ENCODE peak calls at places on chromosomes 13 and 19, in five cellular contexts. J is stomach, F is K562, I is MM.1S, K is thoracic aorta. C is an unnamed sample. For H3K36me3, the result is how much of the 10 kb centered on the place peaks cover.

GRCh38 chr19:31258211-31259052 is 90.8 kb downstream of the TSHZ3 start:
- DNase-seq in J (peak), F (no peak), I (no peak), K (no peak), C (no peak)

GRCh38 chr13:45482571-45483173 is 17.9 kb downstream of the COG3 start:
- DNase-seq in J (no peak), F (no peak), I (no peak), K (no peak), C (no peak)

GRCh38 chr13:49926019-49926418 is 10.1 kb downstream of the SPRYD7 start:
- DNase-seq in J (no peak), F (no peak), I (no peak), K (no peak), C (no peak)

GRCh38 chr13:65631078-65631477 is 1599.1 kb downstream of the PCDH9 start:
- DNase-seq in J (no peak), F (no peak), I (no peak), K (no peak), C (no peak)

GRCh38 chr19:5073153-5073844 is 104.4 kb downstream of the KDM4B start:
- DNase-seq in J (no peak), F (no peak), I (no peak), K (no peak), C (no peak)

GRCh38 chr13:46896346-46897138 is at the start of gene HTR2A:
- DNase-seq in J (peak), F (no peak), I (no peak), K (no peak), C (no peak)

GRCh38 chr13:112828756-112829155 is 138.9 kb downstream of the ATP11A start:
- DNase-seq in J (no peak), F (no peak), I (no peak), K (no peak), C (no peak)

GRCh38 chr13:101390461-101390860 is 25.8 kb downstream of the NALCN start:
- DNase-seq in J (no peak), F (no peak), I (no peak), K (no peak), C (no peak)

GRCh38 chr19:16106121-16106520 is 5.6 kb upstream of the RAB8A start:
- DNase-seq in J (no peak), F (peak), I (no peak), K (no peak), C (no peak)

GRCh38 chr19:46181386-46181774 is 33.3 kb downstream of the IGFL2 start:
- DNase-seq in J (no peak), F (no peak), I (peak), K (no peak), C (no peak)

GRCh38 chr13:75963318-75963717 is 327.2 kb downstream of the LMO7 start:
- DNase-seq in J (no peak), F (peak), I (no peak), K (no peak), C (peak)

GRCh38 chr19:35805518-35806102 is 7.0 kb downstream of the PRODH2 start:
- DNase-seq in J (no peak), F (no peak), I (no peak), K (no peak), C (no peak)

GRCh38 chr13:35744566-35745203 is 268.2 kb upstream of the MAB21L1 start:
- DNase-seq in J (no peak), F (no peak), I (no peak), K (no peak), C (no peak)

GRCh38 chr13:58804832-58805231 is 1173.3 kb downstream of the PCDH17 start:
- DNase-seq in J (no peak), F (no peak), I (no peak), K (no peak), C (no peak)

GRCh38 chr19:17863520-17864182 is 3.9 kb downstream of the RPL18A start:
- DNase-seq in J (no peak), F (peak), I (no peak), K (no peak), C (no peak)

GRCh38 chr19:50461066-50461875 is 15.0 kb upstream of the EMC10 start:
- DNase-seq in J (peak), F (peak), I (peak), K (no peak), C (peak)

GRCh38 chr19:55654833-55655647 is at the start of gene U2AF2:
- DNase-seq in J (peak), F (peak), I (peak), K (peak), C (peak)

GRCh38 chr13:64130600-64130999 is 2715.0 kb upstream of the PCDH20 start:
- DNase-seq in J (no peak), F (no peak), I (no peak), K (no peak), C (no peak)

GRCh38 chr19:52086481-52086880 is 9.1 kb downstream of the ZNF841 start:
- DNase-seq in J (no peak), F (no peak), I (no peak), K (no peak), C (no peak)

GRCh38 chr19:32702010-32702409 is 10.4 kb downstream of the NUDT19 start:
- DNase-seq in J (peak), F (no peak), I (no peak), K (no peak), C (peak)

GRCh38 chr13:92769064-92769463 is 457.5 kb upstream of the GPC6 start:
- DNase-seq in J (no peak), F (no peak), I (no peak), K (no peak), C (no peak)

GRCh38 chr19:29549105-29550070 is 23.6 kb downstream of the VSTM2B start:
- DNase-seq in J (peak), F (no peak), I (no peak), K (no peak), C (no peak)

GRCh38 chr13:37495046-37495445 is 103.5 kb downstream of the POSTN start:
- DNase-seq in J (no peak), F (no peak), I (no peak), K (no peak), C (no peak)

GRCh38 chr19:14089662-14090508 is 666 bp downstream of the SAMD1 start:
- DNase-seq in J (peak), F (peak), I (peak), K (no peak), C (peak)

GRCh38 chr13:21328201-21328600 is 130.9 kb downstream of the ZDHHC20 start:
- DNase-seq in J (no peak), F (no peak), I (no peak), K (no peak), C (no peak)

GRCh38 chr13:67281476-67281875 is 51.3 kb upstream of the PCDH9 start:
- DNase-seq in J (no peak), F (no peak), I (no peak), K (no peak), C (no peak)
- H3K27ac ChIP-seq in J (no peak), F (no peak), I (no peak), K (no peak), C (no peak)

GRCh38 chr19:11115042-11115441 is 25.8 kb downstream of the LDLR start:
- DNase-seq in J (no peak), F (no peak), I (no peak), K (no peak), C (no peak)

GRCh38 chr19:11113140-11113708 is 24.0 kb downstream of the LDLR start:
- DNase-seq in J (no peak), F (no peak), I (no peak), K (no peak), C (no peak)

GRCh38 chr19:11111771-11112144 is 22.5 kb downstream of the LDLR start:
- DNase-seq in J (no peak), F (no peak), I (no peak), K (no peak), C (no peak)

GRCh38 chr19:11115895-11116446 is 26.7 kb downstream of the LDLR start:
- DNase-seq in J (no peak), F (no peak), I (no peak), K (no peak), C (no peak)

GRCh38 chr19:11111117-11111770 is 22.0 kb downstream of the LDLR start:
- DNase-seq in J (no peak), F (no peak), I (no peak), K (no peak), C (no peak)
- H3K36me3 ChIP-seq in J (half or more), F (half or more), I (under half), K (half or more), C (under half)

GRCh38 chr13:48496271-48496670 is 36.6 kb downstream of the RCBTB2 start:
- DNase-seq in J (no peak), F (no peak), I (no peak), K (no peak), C (no peak)
- H3K27ac ChIP-seq in J (no peak), F (no peak), I (no peak), K (no peak), C (no peak)

GRCh38 chr19:34766386-34766785 is 6.6 kb downstream of the ZNF599 start:
- DNase-seq in J (no peak), F (no peak), I (no peak), K (no peak), C (no peak)

GRCh38 chr19:34772697-34773554 is at the start of gene ZNF599:
- DNase-seq in J (peak), F (peak), I (peak), K (peak), C (peak)

GRCh38 chr19:34773555-34773864 is 495 bp upstream of the ZNF599 start:
- DNase-seq in J (no peak), F (no peak), I (no peak), K (no peak), C (no peak)

DNA sequence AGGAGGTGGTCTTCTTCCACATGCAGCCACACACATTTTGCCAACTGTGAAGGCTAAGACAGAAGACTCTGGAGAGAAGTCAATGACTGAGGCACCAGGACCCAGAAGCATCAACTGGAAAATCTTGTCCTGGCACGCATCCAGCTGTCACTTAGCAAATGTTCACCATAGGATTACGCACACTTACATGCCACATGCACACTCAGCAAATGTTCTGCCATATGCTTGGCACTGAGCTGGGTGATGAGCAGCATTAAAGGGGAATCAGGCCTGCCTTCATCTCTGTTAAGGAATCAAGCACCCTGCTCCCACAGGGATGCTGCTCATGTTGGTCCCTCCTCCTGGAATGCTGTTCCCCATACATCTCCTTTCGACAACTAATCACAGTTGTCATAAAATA is 5.0 kb downstream of the ZNF599 start:
- DNase-seq in J (no peak), F (no peak), I (no peak), K (no peak), C (no peak)
- H3K36me3 ChIP-seq in J (half or more), F (under half), I (under half), K (half or more), C (under half)

DNA sequence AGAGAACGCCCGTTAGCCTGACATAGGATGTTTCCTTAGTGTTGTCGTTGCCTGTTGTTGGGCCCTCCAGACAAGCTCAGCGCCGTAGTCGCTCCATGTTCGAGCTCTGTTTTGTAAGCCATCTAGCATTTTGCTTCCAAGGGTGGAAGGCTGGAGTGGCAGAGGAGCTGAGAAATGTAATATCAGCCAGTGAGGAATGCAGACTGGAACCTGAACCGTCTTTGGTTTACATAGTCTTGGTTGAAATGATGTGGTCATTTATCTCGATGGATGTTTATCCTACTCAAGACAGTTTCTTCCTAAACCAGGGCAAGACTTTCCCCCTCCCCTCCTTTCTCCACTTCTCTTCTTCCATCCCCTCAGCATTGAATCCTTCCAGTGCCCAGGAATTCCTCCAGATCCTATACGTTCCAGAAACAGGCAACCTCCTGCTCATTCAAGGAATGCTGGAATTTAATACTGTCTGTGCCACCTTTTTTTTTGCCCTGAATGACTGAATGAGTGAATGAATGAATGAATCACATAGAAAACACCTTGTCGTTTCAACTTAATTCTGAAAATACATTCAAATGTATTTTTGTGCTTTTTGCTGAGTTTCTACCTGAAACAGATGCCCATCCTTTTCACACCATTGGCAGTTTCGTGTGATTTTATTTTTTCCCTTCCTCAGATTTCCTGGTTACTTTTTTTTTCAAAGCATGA is 109.5 kb upstream of the MBNL2 start:
- DNase-seq in J (no peak), F (no peak), I (no peak), K (no peak), C (no peak)
- H3K27ac ChIP-seq in J (no peak), F (no peak), I (no peak), K (peak), C (no peak)

GRCh38 chr19:41319500-41320184 is 9.7 kb downstream of the CCDC97 start:
- DNase-seq in J (no peak), F (no peak), I (no peak), K (no peak), C (no peak)

GRCh38 chr19:41320568-41320967 is 10.6 kb downstream of the CCDC97 start:
- DNase-seq in J (no peak), F (no peak), I (no peak), K (no peak), C (no peak)

GRCh38 chr19:41321204-41321599 is 11.2 kb downstream of the CCDC97 start:
- DNase-seq in J (no peak), F (no peak), I (no peak), K (no peak), C (no peak)

GRCh38 chr19:41320185-41320518 is 10.2 kb downstream of the CCDC97 start:
- DNase-seq in J (no peak), F (no peak), I (no peak), K (no peak), C (no peak)

DNA sequence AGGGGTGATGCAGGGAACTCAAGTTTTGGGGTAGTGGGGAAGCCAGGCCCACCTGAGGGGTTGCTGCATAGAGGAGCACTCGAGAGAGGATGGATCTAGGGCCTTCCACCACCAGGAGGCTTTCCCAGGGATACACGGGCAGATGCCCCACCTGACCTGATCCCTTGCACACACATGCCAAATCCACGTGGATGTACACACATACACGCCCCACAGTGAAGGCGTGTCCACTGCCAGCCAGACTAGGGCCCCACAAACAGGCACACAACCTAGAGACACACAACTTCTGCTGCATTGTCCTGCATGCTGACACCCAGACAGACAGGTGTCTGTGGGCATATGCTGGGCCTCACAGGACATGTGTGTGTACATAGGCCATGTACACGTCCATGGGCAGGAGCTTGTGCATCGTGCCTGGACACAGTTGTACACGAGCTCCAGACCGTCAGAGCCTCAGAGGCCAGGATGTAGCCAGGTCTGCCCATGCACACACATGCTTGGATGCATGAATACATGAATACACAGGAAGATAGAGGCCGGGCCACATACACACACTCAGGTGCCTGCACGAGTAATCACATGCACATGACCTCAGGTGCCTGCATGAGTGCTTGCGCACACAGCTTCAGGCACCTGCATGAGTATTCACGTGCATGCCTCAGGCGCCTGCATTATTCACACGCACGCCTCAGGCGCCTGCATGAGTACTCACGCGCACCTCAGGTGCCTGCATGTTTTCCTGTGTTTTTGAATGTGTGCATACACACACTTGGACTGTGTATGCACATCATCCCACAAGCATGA is 8.9 kb downstream of the CCDC97 start:
- DNase-seq in J (no peak), F (no peak), I (no peak), K (no peak), C (no peak)
- H3K36me3 ChIP-seq in J (half or more), F (half or more), I (under half), K (under half), C (under half)

GRCh38 chr19:44692379-44692721 is 6.6 kb upstream of the CEACAM16 start:
- DNase-seq in J (no peak), F (no peak), I (no peak), K (no peak), C (no peak)
- H3K27ac ChIP-seq in J (peak), F (no peak), I (peak), K (peak), C (peak)

GRCh38 chr19:19499272-19499995 is 15.9 kb downstream of the TSSK6 start:
- DNase-seq in J (no peak), F (no peak), I (no peak), K (no peak), C (no peak)
- H3K36me3 ChIP-seq in J (half or more), F (half or more), I (under half), K (half or more), C (under half)

GRCh38 chr13:99687728-99688397 is 186.6 kb downstream of the TM9SF2 start:
- DNase-seq in J (no peak), F (no peak), I (no peak), K (no peak), C (peak)
- H3K27ac ChIP-seq in J (no peak), F (no peak), I (no peak), K (no peak), C (no peak)

C was measured in small intestine.